ENCODE peak calls at places on chromosomes 1 and 21, in five cellular contexts. P is esophagus squamous epithelium, H is brain microvascular endothelial cell, D is skeletal muscle cell, Q is right lobe of liver. T is an unnamed sample.

GRCh38 chr1:12650001-12650421 is 6.1 kb downstream of the AADACL4 start:
- DNase-seq in P (no peak), H (peak; percentile 71), D (no peak), Q (no peak), T (no peak)

GRCh38 chr1:85461216-85461945 is 3.6 kb downstream of the DDAH1 start:
- DNase-seq in P (no peak), H (no peak), D (no peak), Q (no peak), T (no peak)

GRCh38 chr21:36504067-36505058 is 24.4 kb upstream of the CLDN14 start:
- DNase-seq in P (no peak), H (peak; percentile 45), D (peak; percentile 9), Q (no peak), T (peak; percentile 51)

GRCh38 chr1:216422821-216423529 is at the start of gene USH2A:
- DNase-seq in P (no peak), H (no peak), D (no peak), Q (no peak), T (no peak)

GRCh38 chr1:244964112-244964971 is 100.0 kb upstream of the HNRNPU start:
- DNase-seq in P (no peak), H (peak; percentile 78), D (peak; percentile 27), Q (no peak), T (peak; percentile 37)

GRCh38 chr1:9447215-9447960 is 91.9 kb upstream of the SLC25A33 start:
- DNase-seq in P (no peak), H (no peak), D (no peak), Q (peak; percentile 62), T (no peak)

GRCh38 chr1:208007938-208008342 is 97.0 kb upstream of the CD34 start:
- DNase-seq in P (no peak), H (peak; percentile 78), D (peak; percentile 69), Q (no peak), T (no peak)

GRCh38 chr1:213983589-213984386 is 4.0 kb upstream of the PROX1 start:
- DNase-seq in P (no peak), H (no peak), D (no peak), Q (peak; percentile 67), T (no peak)

GRCh38 chr1:72435025-72435424 is 152.7 kb upstream of the NEGR1 start:
- DNase-seq in P (no peak), H (peak; percentile 23), D (peak; percentile 44), Q (no peak), T (no peak)

GRCh38 chr21:45128613-45129226 is 54.3 kb downstream of the ADARB1 start:
- DNase-seq in P (no peak), H (peak; percentile 66), D (no peak), Q (peak; percentile 78), T (peak; percentile 63)

GRCh38 chr1:226223157-226223785 is at the start of gene MIXL1:
- DNase-seq in P (no peak), H (no peak), D (no peak), Q (no peak), T (no peak)
- H3K4me3 ChIP-seq in P (peak within 1 kb of the TSS; percentile 43), H (peak within 1 kb of the TSS; percentile 58), D (peak within 1 kb of the TSS; percentile 49), Q (no peak within 1 kb of the TSS), T (peak within 1 kb of the TSS; percentile 20)

DNA sequence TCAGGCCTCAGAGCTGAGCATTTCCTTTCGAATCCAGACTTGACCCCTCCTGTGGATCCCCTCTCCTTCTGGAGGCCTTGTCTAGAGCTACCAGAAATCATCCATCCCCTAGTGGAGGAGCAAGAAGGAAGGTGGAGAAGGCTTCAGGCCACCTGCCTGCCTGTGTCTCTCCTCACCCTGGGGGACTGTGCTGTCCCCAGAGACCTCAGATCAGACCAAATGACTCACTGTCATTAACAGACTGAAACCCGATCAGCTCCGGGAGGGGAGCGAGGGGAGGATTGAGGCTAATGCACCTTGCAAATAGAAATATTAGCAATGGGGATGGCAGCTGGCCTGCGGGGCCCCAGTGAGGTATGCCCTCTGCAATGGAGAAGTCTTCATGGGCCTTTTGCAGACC is 2.1 kb downstream of the MYBPH start:
- DNase-seq in P (no peak), H (no peak), D (no peak), Q (no peak), T (no peak)
- H3K4me3 ChIP-seq in P (no peak overlapping the region), H (no peak overlapping the region), D (no peak overlapping the region), Q (no peak overlapping the region), T (no peak overlapping the region)

DNA sequence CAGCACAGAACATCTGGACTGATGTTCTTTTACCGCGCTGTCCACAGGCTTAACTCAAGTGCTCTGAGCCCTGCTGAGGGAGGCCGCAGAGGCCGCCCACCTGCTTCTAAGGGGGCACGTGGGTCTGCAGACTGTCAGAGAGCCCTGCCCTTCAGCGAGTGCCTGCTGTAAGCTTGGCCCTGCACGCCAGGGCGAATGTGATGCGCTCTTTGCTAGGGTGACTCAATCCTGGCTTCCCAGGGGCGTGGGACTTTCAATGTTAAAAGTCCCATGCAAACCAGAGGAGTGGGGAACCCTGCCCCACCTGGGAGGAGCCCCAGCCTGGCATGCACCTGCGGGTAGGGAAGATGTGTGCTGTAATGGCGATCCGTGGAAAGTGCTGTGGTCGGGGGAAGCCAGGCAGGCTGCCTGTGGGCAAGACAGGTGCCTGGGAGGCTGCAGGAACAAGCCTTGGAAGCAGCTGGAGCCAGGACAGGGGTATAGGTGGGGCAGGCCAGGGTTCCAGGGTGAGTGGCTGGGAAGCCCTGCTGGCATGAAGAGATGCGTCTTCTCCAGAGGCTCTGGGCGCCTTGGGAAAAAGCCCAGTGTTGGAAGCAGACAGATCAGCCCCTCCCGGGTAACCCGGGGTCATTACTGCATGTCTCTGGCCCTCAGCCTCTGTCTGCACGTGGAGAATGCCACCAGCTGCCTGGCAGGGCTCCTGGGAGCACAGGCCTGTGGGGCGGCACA is 592 bp upstream of the PANK4 start:
- DNase-seq in P (no peak), H (no peak), D (no peak), Q (peak; percentile 92), T (peak; percentile 35)
- H3K4me3 ChIP-seq in P (peak overlapping the region; percentile 79), H (peak overlapping the region; percentile 63), D (peak overlapping the region; percentile 86), Q (peak overlapping the region; percentile 76), T (peak overlapping the region; percentile 81)

DNA sequence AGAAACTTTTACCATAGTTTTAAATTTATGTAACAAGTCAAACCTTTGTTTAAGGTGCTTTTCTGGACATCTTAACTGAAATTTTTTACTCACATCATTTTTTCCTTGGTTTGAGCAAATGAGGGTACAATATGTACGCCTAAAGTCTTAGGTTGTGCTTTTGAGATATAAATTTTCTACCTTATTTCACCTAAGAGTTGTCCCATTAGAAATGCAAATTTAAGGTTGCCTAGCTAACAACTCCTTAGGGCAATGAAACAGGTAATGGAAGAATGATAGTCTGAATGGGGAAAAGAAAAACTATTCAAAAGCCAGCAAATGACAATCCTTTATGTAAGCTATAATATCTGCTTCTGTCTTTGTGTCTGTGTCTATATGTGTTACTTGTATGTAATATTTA is 19.6 kb downstream of the NRDC start:
- DNase-seq in P (no peak), H (no peak), D (no peak), Q (no peak), T (no peak)
- H3K4me3 ChIP-seq in P (no peak overlapping the region), H (no peak overlapping the region), D (no peak overlapping the region), Q (no peak overlapping the region), T (no peak overlapping the region)

GRCh38 chr1:168513656-168514404 is 30.0 kb downstream of the XCL2 start:
- DNase-seq in P (no peak), H (no peak), D (no peak), Q (no peak), T (no peak)
- H3K4me3 ChIP-seq in P (no peak overlapping the region), H (no peak overlapping the region), D (no peak overlapping the region), Q (no peak overlapping the region), T (peak overlapping the region; percentile 30)

GRCh38 chr1:205272541-205272940 is 44.8 kb downstream of the TMCC2 start:
- DNase-seq in P (no peak), H (no peak), D (no peak), Q (no peak), T (no peak)

GRCh38 chr1:205271745-205272144 is 44.0 kb downstream of the TMCC2 start:
- DNase-seq in P (no peak), H (no peak), D (no peak), Q (no peak), T (no peak)

GRCh38 chr1:205275133-205275532 is 46.4 kb downstream of the NUAK2 start:
- DNase-seq in P (no peak), H (no peak), D (no peak), Q (no peak), T (no peak)

GRCh38 chr1:205274041-205274691 is 46.4 kb downstream of the TMCC2 start:
- DNase-seq in P (no peak), H (no peak), D (no peak), Q (no peak), T (no peak)

GRCh38 chr1:205273551-205273982 is 45.8 kb downstream of the TMCC2 start:
- DNase-seq in P (no peak), H (peak; percentile 74), D (no peak), Q (peak; percentile 86), T (peak; percentile 59)
- H3K4me3 ChIP-seq in P (no peak overlapping the region), H (no peak overlapping the region), D (no peak overlapping the region), Q (no peak overlapping the region), T (no peak overlapping the region)

GRCh38 chr1:106319611-106320010 is 736.9 kb upstream of the PRMT6 start:
- DNase-seq in P (no peak), H (no peak), D (no peak), Q (no peak), T (no peak)
- H3K4me3 ChIP-seq in P (no peak overlapping the region), H (no peak overlapping the region), D (no peak overlapping the region), Q (no peak overlapping the region), T (no peak overlapping the region)